ENCODE peak calls at places on chromosomes 5 and 9, in seven cellular contexts. C is OCI-LY7, W is upper lobe of right lung, G is sigmoid colon, X is A673, E is ascending aorta, H is Peyer's patch. L is an unnamed sample.

GRCh38 chr5:168818586-168818985 is 239.4 kb upstream of the PANK3 start:
- DNase-seq in W (peak; percentile 78), G (no peak), H (no peak), X (no peak), C (no peak), E (no peak), L (no peak)

GRCh38 chr9:95049761-95050160 is 267.7 kb downstream of the FANCC start:
- DNase-seq in G (no peak), X (no peak), E (no peak), W (no peak), C (no peak), H (no peak), L (no peak)

GRCh38 chr5:36090033-36090432 is 23.4 kb upstream of the UGT3A2 start:
- DNase-seq in H (no peak), G (no peak), E (no peak), W (no peak), X (peak; percentile 77), C (peak; percentile 32), L (no peak)

GRCh38 chr9:96686638-96687335 is 31.7 kb upstream of the PRXL2C start:
- DNase-seq in E (peak; percentile 91), X (peak; percentile 84), W (peak; percentile 94), C (peak; percentile 60), H (peak; percentile 73), G (peak; percentile 90), L (no peak)

GRCh38 chr9:109213300-109214121 is 46.5 kb upstream of the FRRS1L start:
- DNase-seq in G (no peak), X (no peak), W (no peak), E (no peak), C (no peak), H (no peak), L (no peak)

GRCh38 chr5:172370648-172371248 is 83.6 kb downstream of the SH3PXD2B start:
- DNase-seq in W (no peak), G (no peak), E (no peak), H (no peak), X (peak; percentile 36), C (peak; percentile 37), L (no peak)

GRCh38 chr9:7879551-7880245 is 80.1 kb upstream of the DMAC1 start:
- DNase-seq in X (no peak), E (no peak), H (no peak), W (no peak), C (peak; percentile 55), G (no peak), L (no peak)

GRCh38 chr5:132362086-132362485 is 7.4 kb upstream of the SLC22A5 start:
- DNase-seq in X (no peak), G (no peak), H (no peak), W (no peak), E (no peak), C (no peak), L (no peak)

GRCh38 chr5:58064799-58065198 is 395.1 kb downstream of the PLK2 start:
- DNase-seq in E (no peak), C (no peak), G (no peak), H (no peak), X (no peak), W (no peak), L (no peak)

GRCh38 chr5:27477550-27477949 is 439.2 kb upstream of the CDH9 start:
- DNase-seq in E (no peak), X (no peak), G (no peak), C (no peak), H (no peak), W (no peak), L (no peak)

GRCh38 chr5:93017854-93018253 is 563.2 kb downstream of the NR2F1-AS1 start:
- DNase-seq in G (no peak), C (no peak), W (no peak), X (peak; percentile 1), E (no peak), H (no peak), L (no peak)

GRCh38 chr9:31166516-31166915 is 1217.9 kb upstream of the ACO1 start:
- DNase-seq in G (no peak), W (no peak), E (no peak), H (no peak), C (no peak), X (peak; percentile 22), L (no peak)

GRCh38 chr9:100014846-100015245 is 84.0 kb downstream of the ERP44 start:
- DNase-seq in H (no peak), C (no peak), W (no peak), X (peak; percentile 33), G (no peak), E (no peak), L (no peak)

GRCh38 chr5:109945097-109945678 is 255.5 kb downstream of the MAN2A1 start:
- DNase-seq in E (no peak), H (no peak), X (no peak), C (peak; percentile 7), G (no peak), W (no peak), L (no peak)

GRCh38 chr9:28207657-28208056 is 634.4 kb upstream of the C9orf72 start:
- DNase-seq in W (no peak), X (no peak), G (no peak), E (no peak), H (no peak), C (no peak), L (no peak)

GRCh38 chr9:107481035-107481434 is 8.5 kb downstream of the KLF4 start:
- DNase-seq in X (no peak), E (no peak), W (no peak), H (no peak), C (no peak), G (no peak), L (no peak)

GRCh38 chr9:94916956-94917355 is 190.5 kb downstream of the AOPEP start:
- DNase-seq in X (no peak), G (no peak), W (no peak), C (no peak), H (no peak), E (peak; percentile 57), L (no peak)

GRCh38 chr5:1831257-1831656 is 30.1 kb downstream of the NDUFS6 start:
- DNase-seq in X (no peak), E (no peak), C (no peak), G (no peak), H (peak; percentile 23), W (peak; percentile 30), L (no peak)

GRCh38 chr9:82418334-82418733 is 429.8 kb downstream of the SPATA31D1 start:
- DNase-seq in W (no peak), X (no peak), G (no peak), E (no peak), C (no peak), H (no peak), L (no peak)

GRCh38 chr5:42870882-42871418 is 59.3 kb upstream of the SELENOP start:
- DNase-seq in W (no peak), X (no peak), E (no peak), G (no peak), C (no peak), H (no peak), L (no peak)

GRCh38 chr5:57889558-57889957 is 406.9 kb upstream of the ACTBL2 start:
- DNase-seq in C (no peak), H (no peak), W (no peak), E (no peak), X (no peak), G (no peak), L (no peak)

GRCh38 chr9:81613002-81613750 is 76.2 kb downstream of the TLE1 start:
- DNase-seq in W (no peak), G (peak; percentile 92), C (no peak), X (peak; percentile 2), H (no peak), E (peak; percentile 87), L (no peak)

GRCh38 chr5:178198706-178199105 is 5.6 kb upstream of the HNRNPAB start:
- DNase-seq in G (peak; percentile 18), W (no peak), H (no peak), C (no peak), X (no peak), E (peak; percentile 30), L (peak; percentile 74)

GRCh38 chr5:77645158-77645994 is 6.9 kb upstream of the OTP start:
- DNase-seq in C (peak; percentile 33), G (no peak), X (peak; percentile 43), H (peak; percentile 59), W (no peak), E (no peak), L (no peak)

GRCh38 chr5:148268556-148268955 is at the start of gene SPINK13:
- DNase-seq in W (no peak), G (no peak), E (no peak), C (no peak), H (no peak), X (no peak), L (no peak)
- H3K27ac ChIP-seq in W (no peak within 1 kb of the TSS), G (peak within 1 kb of the TSS; percentile 37), E (no peak within 1 kb of the TSS), C (no peak within 1 kb of the TSS), H (no peak within 1 kb of the TSS), X (no peak within 1 kb of the TSS), L (no peak within 1 kb of the TSS)

GRCh38 chr5:14417232-14417730 is 164.3 kb upstream of the OTULINL start:
- DNase-seq in C (no peak), E (no peak), H (no peak), W (no peak), G (no peak), X (peak; percentile 58), L (no peak)
- H3K4me1 ChIP-seq in C (no peaks in the 10 kb centered on the region), E (no peaks in the 10 kb centered on the region), H (no peaks in the 10 kb centered on the region), W (no peaks in the 10 kb centered on the region), G (peaks cover 16% of the 10 kb centered on the region), X (peaks cover 34% of the 10 kb centered on the region), L (peaks cover 40% of the 10 kb centered on the region)

DNA sequence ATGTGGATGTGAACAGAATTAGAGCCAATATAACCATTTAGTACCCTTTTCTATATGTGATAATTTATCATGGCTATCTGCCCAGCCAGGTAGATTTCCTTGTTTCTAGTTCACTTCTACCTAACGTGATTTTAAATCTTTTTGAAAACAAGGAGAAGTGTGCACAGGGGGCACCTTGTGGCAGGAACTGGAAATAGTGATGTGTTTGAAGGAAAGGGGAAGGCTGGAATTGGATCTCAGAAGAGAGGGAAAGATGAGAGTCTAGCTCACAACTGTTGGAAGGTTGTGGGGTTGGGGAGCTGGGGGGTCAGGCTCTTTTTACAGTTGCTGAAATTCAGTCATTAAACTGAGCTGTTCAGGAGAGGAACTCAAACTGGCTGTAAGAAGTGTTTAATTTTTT is 219.5 kb downstream of the KCTD16 start:
- DNase-seq in W (no peak), G (no peak), X (peak; percentile 4), H (no peak), E (no peak), C (no peak), L (no peak)
- TF ChIP-seq CTCF in W (no peak), G (no peak), X (peak; percentile 49), H (peak; percentile 51), E (no peak), C (peak; percentile 17), L (no peak)

DNA sequence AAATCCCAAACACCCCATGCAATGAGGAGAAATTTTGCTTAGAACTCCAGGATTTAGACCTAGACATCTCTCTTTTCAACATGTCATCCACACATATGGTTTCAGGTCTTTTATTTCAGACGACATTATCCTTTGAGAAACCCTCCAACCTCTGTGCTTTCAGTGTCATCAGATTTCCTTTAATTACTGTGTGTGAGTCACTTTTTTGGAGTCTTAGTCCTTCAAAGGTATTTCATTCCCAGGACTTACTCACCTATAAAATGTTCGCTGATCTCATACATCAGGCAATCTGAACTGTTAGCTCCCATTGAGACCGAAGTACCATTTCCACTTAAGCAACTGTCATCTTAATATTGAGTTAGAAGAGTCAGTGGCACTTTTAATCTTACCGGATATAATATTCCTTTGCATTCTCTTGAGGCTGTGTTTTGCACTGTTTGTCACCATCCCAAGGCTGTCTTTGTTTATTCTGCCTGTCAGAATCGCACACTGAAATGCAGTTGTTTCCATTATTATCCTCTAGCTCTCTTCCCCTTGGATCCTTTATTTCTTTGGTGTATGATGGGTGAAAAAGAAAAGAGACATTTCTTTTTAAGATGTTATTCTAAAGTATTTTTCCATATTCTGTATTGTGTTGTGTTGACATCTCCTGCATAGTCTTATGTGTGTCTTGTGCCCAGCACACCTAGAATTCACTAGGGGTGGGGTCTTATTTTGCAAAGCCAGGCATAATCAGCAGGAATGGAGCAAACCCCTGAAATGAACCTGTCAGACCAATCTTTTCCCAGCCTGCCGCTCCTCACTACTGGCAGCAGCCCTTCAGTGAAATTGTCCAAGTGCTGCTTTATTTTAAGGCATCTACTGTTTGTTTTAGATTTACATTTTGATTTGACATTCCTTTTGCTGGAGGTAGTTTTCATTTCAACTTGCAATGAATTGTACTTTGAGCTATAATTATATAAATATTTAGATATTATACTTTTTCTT is 155.4 kb downstream of the PAM start:
- DNase-seq in E (no peak), X (peak; percentile 9), G (no peak), H (no peak), C (no peak), W (no peak), L (no peak)
- H3K27ac ChIP-seq in E (peak overlapping the region; percentile 31), X (no peak overlapping the region), G (peak overlapping the region; percentile 6), H (no peak overlapping the region), C (no peak overlapping the region), W (no peak overlapping the region), L (peak overlapping the region; percentile 39)